ENCODE peak calls at places on chromosome 11, in nine cellular contexts. N is astrocyte, A is PC-9, M is transverse colon, J is upper lobe of left lung, O is psoas muscle, L is ascending aorta, E is kidney epithelial cell, V is GM23338. I is an unnamed sample.

GRCh38 chr11:128105511-128105910 is 481.8 kb downstream of the ETS1 start:
- DNase-seq in A (no peak), J (no peak), O (no peak), N (no peak), V (no peak), M (no peak), E (no peak), L (no peak), I (no peak)

GRCh38 chr11:96309001-96309642 is 33.9 kb downstream of the MAML2 start:
- DNase-seq in A (no peak), N (peak; percentile 81), L (no peak), J (no peak), E (peak; percentile 43), M (no peak), O (no peak), V (no peak), I (peak; percentile 66)

GRCh38 chr11:19963697-19964340 is 196.5 kb downstream of the DBX1 start:
- DNase-seq in N (no peak), M (no peak), J (no peak), O (no peak), E (no peak), V (no peak), L (no peak), A (no peak), I (no peak)

GRCh38 chr11:129933262-129933661 is 37.9 kb upstream of the NFRKB start:
- DNase-seq in O (no peak), L (no peak), A (no peak), M (no peak), J (no peak), V (no peak), N (no peak), E (no peak), I (no peak)

GRCh38 chr11:126334665-126335462 is 20.6 kb upstream of the ST3GAL4 start:
- DNase-seq in E (no peak), J (no peak), N (peak; percentile 65), A (no peak), V (no peak), O (no peak), M (no peak), L (peak; percentile 52), I (peak; percentile 57)

GRCh38 chr11:44243633-44244343 is 66.2 kb downstream of the ALX4 start:
- DNase-seq in O (no peak), N (peak; percentile 68), J (no peak), E (peak; percentile 29), M (no peak), A (no peak), V (peak; percentile 94), L (no peak), I (peak; percentile 66)

GRCh38 chr11:132540586-132540985 is 991.7 kb downstream of the OPCML start:
- DNase-seq in V (no peak), A (no peak), J (no peak), M (no peak), E (no peak), L (no peak), O (no peak), N (peak; percentile 12), I (peak; percentile 15)

GRCh38 chr11:94648789-94649188 is 81.6 kb downstream of the PIWIL4 start:
- DNase-seq in A (no peak), O (no peak), M (no peak), V (no peak), L (no peak), E (no peak), N (no peak), J (no peak), I (no peak)

GRCh38 chr11:2142300-2142759 is 3.1 kb upstream of the IGF2 start:
- DNase-seq in J (no peak), O (peak; percentile 14), E (no peak), N (peak; percentile 6), V (no peak), M (no peak), A (no peak), L (no peak), I (peak; percentile 25)

GRCh38 chr11:10125522-10126133 is 168.4 kb downstream of the SBF2 start:
- DNase-seq in J (no peak), V (no peak), N (peak; percentile 49), A (no peak), E (no peak), O (no peak), L (no peak), M (no peak), I (peak; percentile 71)

GRCh38 chr11:82406611-82407010 is 327.1 kb downstream of the FAM181B start:
- DNase-seq in E (no peak), O (no peak), J (no peak), A (no peak), L (no peak), V (no peak), M (no peak), N (no peak), I (no peak)

DNA sequence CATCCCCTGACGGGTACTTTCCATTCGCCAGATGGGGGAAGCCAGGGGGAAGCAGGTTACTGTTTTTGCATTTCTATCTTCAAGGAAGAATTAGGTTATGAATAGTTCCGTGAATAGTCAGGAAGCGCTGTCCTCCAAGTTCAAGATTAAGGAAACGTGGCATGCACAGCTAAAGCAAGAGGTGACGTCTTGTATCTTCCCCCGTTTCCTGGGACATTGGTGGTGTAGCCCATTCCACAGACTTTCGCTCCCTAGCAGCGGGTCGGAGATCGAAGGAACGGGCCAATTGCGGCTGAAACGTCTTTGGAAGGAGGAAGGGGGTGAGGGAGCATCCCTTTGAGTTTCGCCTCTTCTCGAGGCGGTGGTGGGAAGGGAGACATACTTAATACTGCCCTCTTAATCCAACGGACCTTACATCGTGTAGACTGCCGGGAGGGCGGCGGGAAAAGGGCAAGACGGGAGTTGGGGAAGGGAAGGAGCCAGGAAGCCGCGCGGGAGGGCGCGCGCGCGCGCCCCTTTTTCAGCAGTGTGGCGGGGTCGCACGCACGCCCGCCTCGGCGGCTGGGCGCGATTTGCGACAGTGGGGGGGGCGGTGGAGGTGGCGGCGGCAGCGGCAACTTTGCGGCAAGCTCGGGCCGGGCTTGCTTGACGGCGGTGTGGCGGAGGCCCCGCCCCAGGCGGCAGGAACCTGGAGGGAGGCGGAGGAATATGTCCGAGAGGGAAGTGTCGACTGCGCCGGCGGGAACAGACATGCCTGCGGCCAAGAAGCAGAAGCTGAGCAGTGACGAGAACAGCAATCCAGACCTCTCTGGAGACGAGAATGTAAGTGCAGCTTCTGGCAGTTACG is at the start of gene EED:
- DNase-seq in E (peak; percentile 69), O (peak; percentile 98), L (peak; percentile 96), A (peak; percentile 94), M (peak; percentile 96), J (peak; percentile 99), V (peak; percentile 98), N (peak; percentile 92), I (peak; percentile 96)
- TF ChIP-seq CTCF in E (no peak), O (no peak), L (no peak), A (peak; percentile 18), M (no peak), J (no peak), V (no peak), N (no peak), I (no peak)

GRCh38 chr11:30045144-30045543 is 28.3 kb upstream of the KCNA4 start:
- DNase-seq in L (no peak), M (no peak), O (no peak), E (no peak), J (no peak), V (no peak), N (no peak), A (no peak), I (no peak)
- H3K4me3 ChIP-seq in L (no peak overlapping the region), M (no peak overlapping the region), O (no peak overlapping the region), E (no peak overlapping the region), J (no peak overlapping the region), V (no peak overlapping the region), N (no peak overlapping the region), A (no peak overlapping the region), I (no peak overlapping the region)

GRCh38 chr11:120547871-120548681 is 36.5 kb downstream of the GRIK4 start:
- DNase-seq in A (peak; percentile 92), M (peak; percentile 46), E (peak; percentile 93), L (peak; percentile 85), V (peak; percentile 59), N (peak; percentile 96), J (peak; percentile 94), O (peak; percentile 90), I (peak; percentile 98)
- TF ChIP-seq CTCF in A (no peak), M (no peak), E (no peak), L (no peak), V (peak; percentile 44), N (no peak), J (no peak), O (no peak), I (peak; percentile 34)

DNA sequence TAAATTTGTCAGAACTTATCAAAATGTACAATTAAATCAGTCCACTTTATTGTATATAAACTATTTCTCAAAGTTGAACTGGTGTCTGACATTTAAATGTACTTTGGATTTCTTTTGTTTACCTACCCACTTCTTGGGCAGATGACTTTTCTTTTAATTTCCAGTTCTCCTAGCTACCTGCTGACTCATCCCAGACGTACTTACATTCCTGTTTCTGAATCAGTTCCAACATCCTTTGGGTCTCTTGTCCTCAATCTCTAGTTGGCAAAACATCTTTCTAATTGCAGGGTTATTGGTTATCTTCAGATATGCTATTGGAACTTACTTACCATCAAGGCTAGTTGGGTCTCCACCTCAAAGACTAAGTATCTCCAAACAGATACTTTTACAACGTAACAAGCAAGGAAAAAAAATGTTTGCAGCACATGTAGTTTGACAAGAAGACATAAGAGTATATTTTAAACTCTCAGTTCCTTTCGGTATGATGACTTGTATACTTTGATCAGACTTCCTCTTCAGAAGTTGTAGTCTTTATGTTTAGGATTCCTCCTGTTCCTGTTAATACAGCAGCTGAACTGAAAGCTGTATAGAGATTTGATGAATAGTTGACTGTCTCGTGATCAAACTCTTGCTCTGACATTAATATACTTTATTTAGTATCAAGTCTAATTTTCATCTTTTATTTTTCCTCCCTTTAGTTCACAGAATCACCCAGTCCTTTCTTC is 43.2 kb downstream of the PACS1 start:
- DNase-seq in J (no peak), A (peak; percentile 34), L (no peak), M (no peak), N (peak; percentile 89), O (no peak), V (no peak), E (peak; percentile 71), I (peak; percentile 80)
- H3K4me3 ChIP-seq in J (no peak overlapping the region), A (no peak overlapping the region), L (no peak overlapping the region), M (no peak overlapping the region), N (peak overlapping the region; percentile 3), O (no peak overlapping the region), V (no peak overlapping the region), E (no peak overlapping the region), I (no peak overlapping the region)

I was measured in AG10803.